ENCODE peak calls at places on chromosome 15, in ten cellular contexts. Y, A, J, O, K, R, Z, V, L and D are unnamed samples.

GRCh38 chr15:45089712-45090373 is 24.1 kb downstream of the DUOX2 start:
- DNase-seq in Y (no peak), A (no peak), J (no peak), O (no peak), K (no peak), R (no peak), Z (no peak), V (no peak), L (no peak), D (no peak)

GRCh38 chr15:66454143-66454542 is 43.4 kb downstream of the SNAPC5 start:
- DNase-seq in Y (no peak), A (no peak), J (no peak), O (no peak), K (no peak), R (peak), Z (no peak), V (no peak), L (no peak), D (no peak)

GRCh38 chr15:95994418-95994817 is 336.1 kb upstream of the NR2F2 start:
- DNase-seq in Y (no peak), A (peak), J (no peak), O (no peak), K (no peak), R (peak), Z (peak), V (no peak), L (no peak), D (peak)

GRCh38 chr15:44550256-44550655 is 13.3 kb downstream of the EIF3J start:
- DNase-seq in Y (no peak), A (peak), J (no peak), O (peak), K (no peak), R (peak), Z (no peak), V (no peak), L (no peak), D (peak)

GRCh38 chr15:83734487-83734886 is 80.6 kb downstream of the ADAMTSL3 start:
- DNase-seq in Y (no peak), A (no peak), J (no peak), O (peak), K (no peak), R (peak), Z (no peak), V (no peak), L (peak), D (peak)

GRCh38 chr15:81293728-81294500 is 30.0 kb downstream of the STARD5 start:
- DNase-seq in Y (no peak), A (no peak), J (peak), O (no peak), K (peak), R (no peak), Z (no peak), V (no peak), L (no peak), D (no peak)

GRCh38 chr15:45026646-45027045 is 3.7 kb downstream of the SORD start:
- DNase-seq in Y (no peak), A (no peak), J (no peak), O (no peak), K (no peak), R (no peak), Z (no peak), V (no peak), L (no peak), D (no peak)

GRCh38 chr15:70580958-70581357 is 182.4 kb downstream of the UACA start:
- DNase-seq in Y (no peak), A (no peak), J (no peak), O (no peak), K (no peak), R (no peak), Z (no peak), V (no peak), L (peak), D (no peak)

GRCh38 chr15:40775740-40776536 is 6.2 kb downstream of the C15orf62 start:
- DNase-seq in Y (no peak), A (no peak), J (no peak), O (no peak), K (no peak), R (no peak), Z (no peak), V (no peak), L (no peak), D (no peak)

GRCh38 chr15:99015677-99016568 is 8.3 kb upstream of the PGPEP1L start:
- DNase-seq in Y (no peak), A (no peak), J (no peak), O (peak), K (no peak), R (peak), Z (no peak), V (no peak), L (peak), D (peak)

GRCh38 chr15:34335176-34335575 is 2.4 kb downstream of the SLC12A6 start:
- DNase-seq in Y (no peak), A (no peak), J (no peak), O (no peak), K (no peak), R (no peak), Z (peak), V (no peak), L (no peak), D (peak)

GRCh38 chr15:47484119-47484518 is 233.2 kb upstream of the SEMA6D start:
- DNase-seq in Y (no peak), A (peak), J (no peak), O (no peak), K (no peak), R (peak), Z (no peak), V (no peak), L (no peak), D (peak)

GRCh38 chr15:45442497-45443135 is 64.3 kb upstream of the GATM start:
- DNase-seq in Y (no peak), A (peak), J (no peak), O (no peak), K (no peak), R (no peak), Z (peak), V (no peak), L (peak), D (no peak)

GRCh38 chr15:22262613-22263020 is 182.3 kb downstream of the OR4M2 start:
- DNase-seq in Y (no peak), A (no peak), J (peak), O (peak), K (no peak), R (no peak), Z (peak), V (no peak), L (no peak), D (no peak)

GRCh38 chr15:80977627-80978036 is 12.0 kb downstream of the MESD start:
- DNase-seq in Y (no peak), A (peak), J (no peak), O (peak), K (no peak), R (peak), Z (peak), V (peak), L (peak), D (peak)

GRCh38 chr15:48381861-48382260 is 50.6 kb downstream of the DUT start:
- DNase-seq in Y (no peak), A (no peak), J (no peak), O (no peak), K (no peak), R (no peak), Z (no peak), V (no peak), L (no peak), D (no peak)

GRCh38 chr15:68440136-68440535 is 8.2 kb upstream of the ITGA11 start:
- DNase-seq in Y (no peak), A (no peak), J (no peak), O (no peak), K (no peak), R (no peak), Z (no peak), V (no peak), L (peak), D (no peak)

GRCh38 chr15:90869601-90870353 is 1.4 kb downstream of the FURIN start:
- DNase-seq in Y (no peak), A (peak), J (no peak), O (peak), K (no peak), R (peak), Z (peak), V (no peak), L (peak), D (peak)

GRCh38 chr15:68730491-68731317 is 90.0 kb downstream of the ANP32A start:
- DNase-seq in Y (no peak), A (peak), J (no peak), O (peak), K (no peak), R (peak), Z (peak), V (no peak), L (peak), D (peak)

GRCh38 chr15:40103864-40104271 is 4.8 kb downstream of the BMF start:
- DNase-seq in Y (no peak), A (no peak), J (no peak), O (peak), K (no peak), R (no peak), Z (no peak), V (peak), L (no peak), D (no peak)

GRCh38 chr15:83565553-83566159 is 88.3 kb upstream of the ADAMTSL3 start:
- DNase-seq in Y (no peak), A (peak), J (no peak), O (peak), K (no peak), R (peak), Z (no peak), V (no peak), L (peak), D (peak)

GRCh38 chr15:64187396-64188191 is 24.8 kb upstream of the PPIB start:
- DNase-seq in Y (no peak), A (no peak), J (no peak), O (no peak), K (no peak), R (no peak), Z (no peak), V (no peak), L (no peak), D (peak)